ENCODE peak calls at places on chromosome 15, in six cellular contexts. F is mucosa of descending colon, O is PC-3, A is lower leg skin, B is Calu3, E is brain microvascular endothelial cell. G is an unnamed sample.

GRCh38 chr15:28002136-28002861 is 96.8 kb downstream of the OCA2 start:
- DNase-seq in F (no peak), O (no peak), A (peak), B (no peak), E (no peak), G (no peak)

GRCh38 chr15:75646944-75647364 is 758 bp upstream of the SNX33 start:
- DNase-seq in F (peak), O (peak), A (no peak), B (no peak), E (no peak), G (no peak)

GRCh38 chr15:63246691-63247464 is 30.5 kb upstream of the APH1B start:
- DNase-seq in F (no peak), O (peak), A (peak), B (no peak), E (peak), G (no peak)

GRCh38 chr15:33442449-33442848 is 131.7 kb downstream of the RYR3 start:
- DNase-seq in F (no peak), O (no peak), A (no peak), B (no peak), E (no peak), G (no peak)

GRCh38 chr15:31272558-31273257 is 53.9 kb upstream of the KLF13 start:
- DNase-seq in F (peak), O (no peak), A (peak), B (peak), E (no peak), G (peak)

GRCh38 chr15:48331796-48332641 is 790 bp downstream of the DUT start:
- DNase-seq in F (peak), O (peak), A (peak), B (peak), E (peak), G (peak)

GRCh38 chr15:69526086-69526485 is 73.5 kb downstream of the RPLP1 start:
- DNase-seq in F (no peak), O (no peak), A (peak), B (no peak), E (no peak), G (no peak)

GRCh38 chr15:62753518-62754221 is 288.9 kb upstream of the TPM1 start:
- DNase-seq in F (no peak), O (peak), A (no peak), B (no peak), E (no peak), G (no peak)

GRCh38 chr15:40549894-40550293 is 14.9 kb downstream of the CCDC32 start:
- DNase-seq in F (no peak), O (no peak), A (no peak), B (no peak), E (no peak), G (no peak)

GRCh38 chr15:93033434-93034045 is 55.5 kb downstream of the RGMA start:
- DNase-seq in F (no peak), O (no peak), A (no peak), B (no peak), E (no peak), G (no peak)

GRCh38 chr15:34240537-34240936 is 15.7 kb downstream of the EMC4 start:
- DNase-seq in F (no peak), O (no peak), A (no peak), B (no peak), E (no peak), G (no peak)

GRCh38 chr15:96487245-96487644 is 156.7 kb downstream of the NR2F2 start:
- DNase-seq in F (no peak), O (no peak), A (no peak), B (no peak), E (no peak), G (no peak)

GRCh38 chr15:91308209-91308608 is 208.2 kb downstream of the SV2B start:
- DNase-seq in F (no peak), O (no peak), A (no peak), B (no peak), E (no peak), G (no peak)

GRCh38 chr15:85044251-85044853 is 62.7 kb downstream of the PDE8A start:
- DNase-seq in F (no peak), O (peak), A (peak), B (peak), E (peak), G (no peak)

GRCh38 chr15:100170280-100170654 is 171.5 kb downstream of the ADAMTS17 start:
- DNase-seq in F (no peak), O (no peak), A (no peak), B (no peak), E (no peak), G (no peak)

GRCh38 chr15:96416218-96416933 is 85.9 kb downstream of the NR2F2 start:
- DNase-seq in F (no peak), O (no peak), A (no peak), B (peak), E (no peak), G (no peak)

GRCh38 chr15:65762914-65763787 is 28.9 kb downstream of the DENND4A start:
- DNase-seq in F (no peak), O (no peak), A (no peak), B (no peak), E (no peak), G (no peak)

GRCh38 chr15:90412356-90413194 is 24.5 kb downstream of the IQGAP1 start:
- DNase-seq in F (no peak), O (peak), A (peak), B (peak), E (peak), G (no peak)

GRCh38 chr15:78156653-78157052 is 7.5 kb downstream of the IDH3A start:
- DNase-seq in F (no peak), O (peak), A (no peak), B (no peak), E (no peak), G (no peak)

GRCh38 chr15:51736646-51737537 is 563 bp downstream of the LYSMD2 start:
- DNase-seq in F (peak), O (peak), A (peak), B (peak), E (no peak), G (no peak)
- TF ChIP-seq CTCF in F (no peak), O (no peak), A (no peak), B (no peak), E (no peak), G (no peak)

GRCh38 chr15:80660114-80660513 is 35.0 kb upstream of the ABHD17C start:
- DNase-seq in F (peak), O (peak), A (peak), B (peak), E (peak), G (no peak)
- TF ChIP-seq CTCF in F (no peak), O (peak), A (no peak), B (peak), E (peak), G (peak)

GRCh38 chr15:38029741-38030140 is 95.3 kb downstream of the TMCO5A start:
- DNase-seq in F (no peak), O (no peak), A (no peak), B (no peak), E (no peak), G (no peak)

GRCh38 chr15:38024293-38025091 is 90.1 kb downstream of the TMCO5A start:
- DNase-seq in F (no peak), O (no peak), A (no peak), B (no peak), E (no peak), G (no peak)

GRCh38 chr15:38030609-38031008 is 96.2 kb downstream of the TMCO5A start:
- DNase-seq in F (no peak), O (no peak), A (no peak), B (no peak), E (no peak), G (no peak)

DNA sequence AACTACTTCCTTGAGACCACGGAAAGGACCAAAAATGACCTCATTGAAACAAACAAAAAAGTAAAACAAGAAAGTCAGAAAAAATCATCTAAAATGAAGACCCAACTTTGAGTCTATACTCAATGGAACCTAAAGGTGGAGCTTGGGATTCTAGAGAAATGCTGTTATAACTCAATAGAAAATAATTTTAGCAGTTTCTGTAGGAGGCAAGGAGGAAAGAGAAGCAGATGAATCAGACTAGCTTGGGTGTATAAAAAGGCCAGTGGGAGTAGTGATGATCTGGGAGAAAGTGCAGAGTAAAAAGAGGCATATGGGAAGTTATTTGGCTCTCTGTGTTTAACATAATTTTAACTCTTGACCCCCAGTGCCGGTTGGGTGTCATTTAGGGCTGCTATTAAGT is 94.4 kb downstream of the TMCO5A start:
- DNase-seq in F (no peak), O (peak), A (no peak), B (no peak), E (no peak), G (no peak)
- TF ChIP-seq CTCF in F (no peak), O (peak), A (no peak), B (no peak), E (peak), G (peak)

GRCh38 chr15:36731025-36731424 is 151.6 kb downstream of the CDIN1 start:
- DNase-seq in F (no peak), O (no peak), A (no peak), B (no peak), E (no peak), G (no peak)
- TF ChIP-seq CTCF in F (no peak), O (no peak), A (no peak), B (no peak), E (no peak), G (no peak)

GRCh38 chr15:73440571-73440970 is 2.4 kb upstream of the REC114 start:
- DNase-seq in F (no peak), O (no peak), A (no peak), B (no peak), E (no peak), G (no peak)
- TF ChIP-seq CTCF in F (no peak), O (no peak), A (no peak), B (no peak), E (no peak), G (no peak)

GRCh38 chr15:43268111-43269105 is 1.7 kb upstream of the TGM5 start:
- DNase-seq in F (no peak), O (peak), A (no peak), B (no peak), E (no peak), G (peak)
- TF ChIP-seq CTCF in F (no peak), O (peak), A (no peak), B (no peak), E (peak), G (peak)

GRCh38 chr15:46786886-46787285 is 930.4 kb upstream of the SEMA6D start:
- DNase-seq in F (no peak), O (no peak), A (no peak), B (no peak), E (no peak), G (no peak)
- TF ChIP-seq CTCF in F (no peak), O (no peak), A (no peak), B (no peak), E (no peak), G (no peak)

GRCh38 chr15:26866298-26867198 is at the start of gene GABRA5:
- DNase-seq in F (no peak), O (peak), A (no peak), B (no peak), E (peak), G (no peak)
- TF ChIP-seq CTCF in F (no peak), O (peak), A (no peak), B (no peak), E (peak), G (peak)

GRCh38 chr15:57542505-57542817 is 49.2 kb upstream of the MYZAP start:
- DNase-seq in F (no peak), O (no peak), A (no peak), B (no peak), E (no peak), G (no peak)
- TF ChIP-seq CTCF in F (no peak), O (no peak), A (no peak), B (no peak), E (no peak), G (no peak)

G was measured in osteocyte.